ENCODE peak calls at places on chromosome 4, in six cellular contexts. Y is activated T-helper 9 cell treated with anti-CD3 and anti-CD28 coated beads, Interleukin-2, amount 50 U/mL, for 16 hours; P is midbrain; E is right atrium auricular region; L is activated effector memory CD4-positive, alpha-beta T cell treated with Interleukin-2 at 50 U/mL for 16 hours; J is fibroblast of the conjunctiva. K is an unnamed sample.

GRCh38 chr4:186159613-186160012 is 31.8 kb upstream of the CYP4V2 start:
- DNase-seq in Y (no peak), P (no peak), L (no peak), E (no peak), J (no peak), K (no peak)

GRCh38 chr4:72893354-72894066 is 176.0 kb downstream of the COX18 start:
- DNase-seq in P (no peak), L (no peak), J (no peak), Y (no peak), E (no peak), K (no peak)

GRCh38 chr4:4385729-4386295 is 1.1 kb upstream of the NSG1 start:
- DNase-seq in Y (no peak), P (no peak), E (no peak), L (no peak), J (no peak), K (no peak)

GRCh38 chr4:94905511-94905910 is 147.8 kb downstream of the BMPR1B start:
- DNase-seq in Y (no peak), E (no peak), J (no peak), L (no peak), P (no peak), K (no peak)

GRCh38 chr4:111945014-111945413 is 200.2 kb upstream of the FAM241A start:
- DNase-seq in E (no peak), P (no peak), L (no peak), J (no peak), Y (no peak), K (no peak)

GRCh38 chr4:94911141-94911540 is 153.4 kb downstream of the BMPR1B start:
- DNase-seq in Y (no peak), J (no peak), P (no peak), E (no peak), L (no peak), K (no peak)

GRCh38 chr4:27145556-27145955 is 284.9 kb downstream of the STIM2 start:
- DNase-seq in L (no peak), J (no peak), P (no peak), E (no peak), Y (no peak), K (no peak)

GRCh38 chr4:152100378-152101201 is 339.8 kb upstream of the GATB start:
- DNase-seq in J (no peak), E (no peak), P (peak), Y (peak), L (peak), K (no peak)

GRCh38 chr4:7416745-7417432 is 17.8 kb downstream of the PSAPL1 start:
- DNase-seq in L (no peak), Y (no peak), E (no peak), J (no peak), P (no peak), K (no peak)

GRCh38 chr4:53281438-53281837 is 84.4 kb downstream of the SCFD2 start:
- DNase-seq in P (no peak), J (peak), E (no peak), L (no peak), Y (no peak), K (no peak)

GRCh38 chr4:118754890-118755289 is 69.7 kb downstream of the METTL14 start:
- DNase-seq in J (no peak), P (no peak), L (no peak), E (no peak), Y (no peak), K (no peak)

GRCh38 chr4:57119054-57119651 is 9.0 kb upstream of the IGFBP7 start:
- DNase-seq in Y (no peak), P (peak), E (peak), L (no peak), J (peak), K (no peak)

GRCh38 chr4:76447326-76447954 is 12.4 kb downstream of the SHROOM3 start:
- DNase-seq in E (no peak), P (peak), L (no peak), Y (no peak), J (no peak), K (no peak)

GRCh38 chr4:147820975-147821374 is 89.1 kb downstream of the ARHGAP10 start:
- DNase-seq in E (no peak), L (no peak), P (no peak), Y (no peak), J (no peak), K (no peak)

GRCh38 chr4:108644237-108644636 is 6.2 kb upstream of the OSTC start:
- DNase-seq in P (no peak), L (no peak), Y (no peak), E (no peak), J (no peak), K (no peak)

GRCh38 chr4:8707045-8707781 is 114.6 kb downstream of the CPZ start:
- DNase-seq in P (no peak), E (no peak), L (no peak), J (no peak), Y (no peak), K (peak)

GRCh38 chr4:163048447-163048846 is 118.2 kb downstream of the NAF1 start:
- DNase-seq in L (no peak), J (no peak), E (no peak), P (no peak), Y (no peak), K (no peak)

GRCh38 chr4:24067781-24068193 is 177.9 kb upstream of the PPARGC1A start:
- DNase-seq in Y (no peak), L (no peak), J (no peak), E (peak), P (no peak), K (no peak)

GRCh38 chr4:37667197-37668100 is 18.7 kb downstream of the RELL1 start:
- DNase-seq in L (no peak), J (no peak), Y (no peak), P (no peak), E (no peak), K (no peak)

GRCh38 chr4:77172336-77172735 is 15.3 kb downstream of the CCNG2 start:
- DNase-seq in J (no peak), L (no peak), P (no peak), E (no peak), Y (no peak), K (no peak)

GRCh38 chr4:148126825-148127224 is 315.4 kb downstream of the NR3C2 start:
- DNase-seq in L (no peak), J (no peak), P (no peak), E (no peak), Y (no peak), K (no peak)

GRCh38 chr4:111664546-111664945 is 480.7 kb upstream of the FAM241A start:
- DNase-seq in Y (no peak), J (no peak), L (no peak), P (no peak), E (no peak), K (no peak)

K was measured in lower lobe of right lung.